ENCODE peak calls at places on chromosomes 13 and 19, in four cellular contexts. Q, V, F and D are unnamed samples.
A peak's percentile ranks its signal among the peaks of the same experiment; 100 is the strongest.

GRCh38 chr13:102142473-102142826 is 259.4 kb downstream of the FGF14 start:
- DNase-seq in Q (no peak), V (no peak), F (no peak), D (no peak)

GRCh38 chr19:50432658-50433057 is at the start of gene MYBPC2:
- DNase-seq in Q (peak; percentile 33), V (no peak), F (no peak), D (no peak)

GRCh38 chr13:35388979-35389378 is 87.5 kb downstream of the MAB21L1 start:
- DNase-seq in Q (no peak), V (no peak), F (no peak), D (no peak)

GRCh38 chr19:35945121-35945792 is 9.1 kb downstream of the LRFN3 start:
- DNase-seq in Q (no peak), V (no peak), F (no peak), D (no peak)

GRCh38 chr13:78129850-78130249 is 211.2 kb upstream of the EDNRB start:
- DNase-seq in Q (no peak), V (no peak), F (no peak), D (no peak)

GRCh38 chr19:38693380-38694223 is 46.2 kb downstream of the ACTN4 start:
- DNase-seq in Q (peak; percentile 51), V (peak; percentile 13), F (peak; percentile 27), D (peak; percentile 91)

GRCh38 chr19:49997709-49998108 is 27.5 kb downstream of the VRK3 start:
- DNase-seq in Q (no peak), V (no peak), F (peak; percentile 37), D (peak; percentile 61)

GRCh38 chr13:34223984-34224383 is 406.0 kb downstream of the RFC3 start:
- DNase-seq in Q (no peak), V (no peak), F (no peak), D (no peak)

GRCh38 chr19:8224394-8225145 is 15.4 kb downstream of the CERS4 start:
- DNase-seq in Q (no peak), V (no peak), F (no peak), D (no peak)

GRCh38 chr13:110302154-110302553 is 4.8 kb downstream of the COL4A1 start:
- DNase-seq in Q (no peak), V (no peak), F (no peak), D (no peak)

GRCh38 chr13:34044660-34045080 is 226.7 kb downstream of the RFC3 start:
- DNase-seq in Q (no peak), V (no peak), F (no peak), D (no peak)

GRCh38 chr13:44244288-44244687 is 129.3 kb upstream of the SERP2 start:
- DNase-seq in Q (no peak), V (no peak), F (peak; percentile 23), D (no peak)

GRCh38 chr13:72643339-72643989 is 84.0 kb downstream of the MZT1 start:
- DNase-seq in Q (peak; percentile 69), V (peak; percentile 38), F (peak; percentile 56), D (peak; percentile 59)

GRCh38 chr13:87259479-87260083 is 411.6 kb upstream of the SLITRK5 start:
- DNase-seq in Q (no peak), V (no peak), F (no peak), D (no peak)

GRCh38 chr13:113179374-113180230 is 21.2 kb downstream of the PROZ start:
- DNase-seq in Q (no peak), V (peak; percentile 31), F (no peak), D (no peak)

GRCh38 chr13:59494560-59494970 is 669.2 kb downstream of the DIAPH3 start:
- DNase-seq in Q (no peak), V (no peak), F (no peak), D (no peak)

GRCh38 chr13:33348366-33348765 is 62.8 kb upstream of the STARD13 start:
- DNase-seq in Q (no peak), V (no peak), F (no peak), D (no peak)

GRCh38 chr13:74771964-74772363 is 637.8 kb upstream of the KLF12 start:
- DNase-seq in Q (no peak), V (no peak), F (no peak), D (no peak)

GRCh38 chr19:41971363-41971762 is 12.2 kb upstream of the RABAC1 start:
- DNase-seq in Q (no peak), V (no peak), F (no peak), D (no peak)

GRCh38 chr19:41545547-41545946 is 30.4 kb upstream of the CEACAM21 start:
- DNase-seq in Q (no peak), V (no peak), F (no peak), D (no peak)

GRCh38 chr19:45445139-45445538 is 21.4 kb upstream of the ERCC1 start:
- DNase-seq in Q (no peak), V (no peak), F (no peak), D (no peak)

GRCh38 chr19:45443462-45444317 is 20.0 kb upstream of the ERCC1 start:
- DNase-seq in Q (peak; percentile 98), V (peak; percentile 26), F (no peak), D (peak; percentile 93)

GRCh38 chr19:45442927-45443461 is 19.3 kb upstream of the ERCC1 start:
- DNase-seq in Q (peak; percentile 52), V (no peak), F (no peak), D (peak; percentile 96)

GRCh38 chr19:45446295-45446694 is 21.5 kb upstream of the FOSB start:
- DNase-seq in Q (no peak), V (no peak), F (no peak), D (peak; percentile 56)

GRCh38 chr19:45444318-45445041 is 20.8 kb upstream of the ERCC1 start:
- DNase-seq in Q (peak; percentile 96), V (peak; percentile 73), F (no peak), D (peak; percentile 81)
- TF ChIP-seq CTCF in Q (no peak), V (no peak), F (no peak), D (no peak)

DNA sequence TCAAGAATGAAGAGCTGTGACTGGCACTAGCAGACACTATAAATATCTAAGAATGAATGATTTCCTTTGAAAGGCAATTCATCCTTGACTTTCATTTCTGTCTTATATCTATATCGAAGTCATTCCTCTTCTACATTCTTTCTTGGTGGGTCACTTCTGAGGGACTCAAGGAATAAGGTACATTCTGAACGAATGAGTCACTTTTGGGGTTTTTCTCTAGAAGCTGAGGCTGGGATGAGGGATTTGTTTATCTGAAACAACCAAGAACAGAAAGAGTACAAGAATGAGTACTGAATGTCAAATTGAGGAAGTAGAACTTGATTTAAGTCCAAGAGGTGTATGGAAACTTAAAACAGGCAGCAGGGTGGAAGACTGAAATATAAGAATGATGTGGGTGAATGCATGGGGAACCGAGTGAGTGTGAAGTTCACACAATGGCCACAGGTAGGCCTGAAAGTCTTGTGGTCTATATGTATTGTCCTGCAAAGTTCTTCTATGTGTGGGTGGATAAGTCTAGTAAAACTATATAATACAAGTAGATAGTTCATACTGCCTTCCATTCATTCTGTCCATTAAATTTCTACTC is 343.9 kb downstream of the OXGR1 start:
- DNase-seq in Q (no peak), V (no peak), F (no peak), D (no peak)
- TF ChIP-seq CTCF in Q (no peak), V (no peak), F (no peak), D (no peak)

GRCh38 chr19:19386373-19386869 is 19.1 kb upstream of the GATAD2A start:
- DNase-seq in Q (peak; percentile 28), V (peak; percentile 9), F (no peak), D (peak; percentile 31)
- TF ChIP-seq CTCF in Q (no peak), V (no peak), F (peak; percentile 42), D (peak; percentile 35)

GRCh38 chr19:45848922-45849321 is 14.0 kb downstream of the SYMPK start:
- DNase-seq in Q (no peak), V (no peak), F (no peak), D (no peak)
- TF ChIP-seq CTCF in Q (no peak), V (no peak), F (peak; percentile 52), D (peak; percentile 61)

DNA sequence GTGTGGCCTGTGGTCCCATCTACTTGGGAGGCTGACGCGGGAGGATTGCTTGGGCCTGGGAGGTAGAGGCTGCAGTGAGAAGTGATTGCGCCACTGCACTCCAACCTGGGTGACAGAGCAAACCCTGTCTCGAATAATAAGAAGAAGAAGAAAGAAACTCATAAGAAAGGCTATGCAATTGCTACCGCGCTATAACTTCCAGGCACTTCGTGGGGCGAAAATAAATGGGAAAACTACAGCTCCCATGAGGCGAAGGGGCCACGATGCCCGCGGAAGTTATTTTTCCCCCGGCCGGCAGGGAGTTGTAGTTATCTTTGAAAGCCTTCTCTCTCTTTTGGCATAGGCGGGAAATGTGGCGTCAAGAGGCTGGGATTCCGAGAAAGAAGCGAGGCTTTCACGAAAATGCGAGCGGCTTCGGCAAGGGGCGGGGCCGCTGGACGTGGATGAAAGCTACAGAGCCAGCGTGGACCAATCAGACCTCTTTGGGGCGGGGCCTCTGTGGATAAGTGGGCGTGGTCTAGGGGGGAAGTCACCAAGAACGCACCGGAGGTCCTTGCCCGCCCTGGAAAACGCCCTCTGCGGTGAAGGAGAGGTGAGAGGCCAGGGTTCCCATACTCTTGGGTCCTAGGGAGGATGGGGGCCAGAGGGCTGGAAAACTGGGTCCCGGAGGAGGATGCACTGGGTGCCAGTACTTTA is at the start of gene NUCB1:
- DNase-seq in Q (peak; percentile 99), V (peak; percentile 99), F (peak; percentile 100), D (peak; percentile 98)
- TF ChIP-seq CTCF in Q (peak; percentile 28), V (no peak), F (peak; percentile 26), D (no peak)

GRCh38 chr13:50244913-50245574 is 229.8 kb downstream of the KCNRG start:
- DNase-seq in Q (no peak), V (no peak), F (no peak), D (peak; percentile 85)
- TF ChIP-seq CTCF in Q (no peak), V (no peak), F (no peak), D (no peak)

GRCh38 chr19:678791-679388 is 2.7 kb downstream of the FSTL3 start:
- DNase-seq in Q (no peak), V (no peak), F (no peak), D (no peak)

GRCh38 chr19:681029-681626 is 4.9 kb downstream of the FSTL3 start:
- DNase-seq in Q (peak; percentile 92), V (peak; percentile 91), F (no peak), D (no peak)

GRCh38 chr19:681638-682037 is 5.4 kb downstream of the FSTL3 start:
- DNase-seq in Q (no peak), V (no peak), F (no peak), D (peak; percentile 50)

GRCh38 chr19:679418-680286 is 3.5 kb downstream of the FSTL3 start:
- DNase-seq in Q (peak; percentile 64), V (peak; percentile 17), F (peak; percentile 61), D (peak; percentile 66)

GRCh38 chr19:680287-681028 is 4.3 kb downstream of the FSTL3 start:
- DNase-seq in Q (peak; percentile 100), V (peak; percentile 100), F (peak; percentile 100), D (peak; percentile 95)
- TF ChIP-seq CTCF in Q (no peak), V (no peak), F (peak; percentile 71), D (peak; percentile 17)

DNA sequence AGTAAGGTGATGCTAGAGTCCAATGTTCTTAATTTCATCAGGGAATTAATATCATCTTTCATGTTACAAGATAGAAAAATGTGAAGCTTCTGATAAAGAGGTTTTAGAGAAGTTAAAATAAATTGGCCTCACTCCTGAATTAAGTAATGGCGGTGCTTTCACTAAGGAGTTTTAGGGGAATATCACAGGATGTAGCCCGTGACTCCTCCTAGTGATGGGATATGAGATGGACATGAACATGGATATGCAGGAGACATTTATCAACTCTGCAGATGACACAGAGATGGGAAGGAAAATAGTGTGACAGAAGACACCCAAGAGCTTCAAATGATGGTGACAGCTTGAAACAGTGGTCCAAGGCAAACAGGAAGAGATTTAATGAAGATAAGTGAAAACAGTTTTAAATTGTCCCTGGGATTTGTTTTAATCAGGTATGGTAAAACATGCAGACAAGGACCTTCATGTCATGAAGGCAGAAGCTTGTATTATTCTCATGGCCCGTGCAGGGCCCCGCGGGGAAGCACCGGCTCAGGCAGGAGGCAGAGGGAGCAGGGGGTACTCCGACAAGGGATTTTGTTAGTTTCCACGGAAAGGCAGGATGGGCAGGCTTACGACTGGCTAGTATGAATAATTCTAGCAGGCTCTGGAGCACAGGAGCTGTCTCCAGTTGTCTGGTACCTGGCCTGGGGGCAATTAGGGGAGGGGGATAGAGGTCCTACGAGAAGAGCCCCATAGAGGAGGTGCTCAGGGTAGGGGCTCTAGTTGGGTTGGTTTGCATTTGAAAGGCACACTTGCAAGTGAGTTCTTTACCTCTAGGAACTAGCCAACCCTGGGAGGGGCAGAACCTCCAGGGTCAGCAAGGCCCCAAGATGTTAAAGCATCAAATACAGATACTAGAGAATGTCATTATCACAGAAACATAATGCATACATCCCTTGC is 38.7 kb upstream of the FARP1 start:
- DNase-seq in Q (no peak), V (no peak), F (no peak), D (no peak)
- TF ChIP-seq CTCF in Q (no peak), V (no peak), F (no peak), D (no peak)